ENCODE peak calls at places on chromosomes 13 and 19, in seven cellular contexts. P is neuronal stem cell; C is mucosa of descending colon; G is kidney; T is omental fat pad; L is activated naive CD4-positive, alpha-beta T cell treated with anti-CD3 and anti-CD28 coated beads, Interleukin-2, amount 10 ng/mL, durations not matched to agents 7 days and 5 days; K is stimulated activated CD4-positive, alpha-beta T cell treated with anti-CD3 and anti-CD28 coated beads, Interleukin-15, amount 100 ng/mL, for 1 hour. S is an unnamed sample.

GRCh38 chr13:101397742-101398141 is 18.6 kb downstream of the NALCN start:
- DNase-seq in P (no peak), C (no peak), G (no peak), T (no peak), L (no peak), K (no peak), S (no peak)

GRCh38 chr13:26558912-26559485 is 1.5 kb downstream of the WASF3 start:
- DNase-seq in P (peak), C (no peak), G (no peak), T (no peak), L (no peak), K (no peak), S (no peak)

GRCh38 chr13:80040219-80040976 is 300.5 kb downstream of the SPRY2 start:
- DNase-seq in P (no peak), C (peak), G (no peak), T (no peak), L (no peak), K (no peak), S (no peak)

GRCh38 chr13:23620211-23620610 is 50.0 kb downstream of the TNFRSF19 start:
- DNase-seq in P (no peak), C (no peak), G (no peak), T (no peak), L (no peak), K (no peak), S (no peak)

GRCh38 chr19:47768604-47769003 is 9.9 kb upstream of the SELENOW start:
- DNase-seq in P (no peak), C (no peak), G (no peak), T (no peak), L (no peak), K (no peak), S (no peak)

GRCh38 chr13:72774019-72774418 is 7.7 kb downstream of the DIS3 start:
- DNase-seq in P (no peak), C (no peak), G (no peak), T (no peak), L (no peak), K (no peak), S (no peak)

GRCh38 chr13:38868870-38869269 is 121.8 kb downstream of the STOML3 start:
- DNase-seq in P (no peak), C (no peak), G (no peak), T (no peak), L (no peak), K (no peak), S (no peak)

GRCh38 chr19:56111601-56112312 is 9.3 kb downstream of the ZNF787 start:
- DNase-seq in P (no peak), C (peak), G (no peak), T (no peak), L (peak), K (no peak), S (no peak)